ENCODE peak calls at places on chromosome 5, in four cellular contexts. C is myocyte, J is NCI-H1417, B is AG10803. H is an unnamed sample.

GRCh38 chr5:176810084-176810597 is at the start of gene UNC5A:
- DNase-seq in J (peak), C (no peak), B (peak), H (peak)

GRCh38 chr5:178380541-178381074 is 148.0 kb upstream of the PHYKPL start:
- DNase-seq in J (no peak), C (no peak), B (no peak), H (no peak)

GRCh38 chr5:110333384-110333783 is 393.1 kb downstream of the TMEM232 start:
- DNase-seq in C (peak), J (no peak), B (no peak), H (peak)

GRCh38 chr5:50711280-50711679 is 44.8 kb downstream of the PARP8 start:
- DNase-seq in C (peak), B (peak), J (no peak), H (no peak)

GRCh38 chr5:38948501-38948900 is 102.7 kb downstream of the OSMR start:
- DNase-seq in B (peak), J (no peak), C (no peak), H (no peak)

GRCh38 chr5:148858106-148858505 is 31.7 kb downstream of the ADRB2 start:
- DNase-seq in B (peak), C (peak), J (no peak), H (no peak)

GRCh38 chr5:177099422-177100093 is 12.8 kb downstream of the FGFR4 start:
- DNase-seq in J (peak), C (peak), B (no peak), H (peak)

GRCh38 chr5:135625961-135626360 is 47.2 kb upstream of the CXCL14 start:
- DNase-seq in C (no peak), J (no peak), B (no peak), H (no peak)

GRCh38 chr5:82347213-82347947 is 69.2 kb upstream of the RPS23 start:
- DNase-seq in C (peak), B (peak), J (no peak), H (peak)

GRCh38 chr5:103808464-103809106 is 246.0 kb upstream of the NUDT12 start:
- DNase-seq in B (peak), J (peak), C (peak), H (peak)

GRCh38 chr5:34606101-34606500 is 50.0 kb upstream of the RAI14 start:
- DNase-seq in B (no peak), J (no peak), C (no peak), H (peak)

GRCh38 chr5:171379961-171380360 is 7.7 kb upstream of the NPM1 start:
- DNase-seq in J (no peak), B (no peak), C (no peak), H (no peak)

GRCh38 chr5:103780794-103781193 is 218.2 kb upstream of the NUDT12 start:
- DNase-seq in J (no peak), C (no peak), B (no peak), H (no peak)

GRCh38 chr5:149223081-149223848 is 48.4 kb upstream of the AFAP1L1 start:
- DNase-seq in J (no peak), B (no peak), C (no peak), H (no peak)

GRCh38 chr5:97134634-97135033 is 7.8 kb downstream of the LIX1 start:
- DNase-seq in J (no peak), B (no peak), C (no peak), H (peak)

GRCh38 chr5:116575635-116576042 is 1.0 kb upstream of the SEMA6A start:
- DNase-seq in B (no peak), C (peak), J (no peak), H (no peak)

H was measured in NCI-H69.